ENCODE peak calls at places on chromosome 13, in nine cellular contexts. J is aorta; K is effector memory CD4-positive, alpha-beta T cell; D is endothelial cell of umbilical vein; B is CD8-positive, alpha-beta T cell; Y is cardiac muscle cell; S is heart left ventricle; N is prostate gland; Z is small intestine. E is an unnamed sample.

GRCh38 chr13:108662528-108662927 is 33.1 kb downstream of the MYO16 start:
- DNase-seq in J (no peak), K (no peak), D (no peak), B (no peak), Y (no peak), S (no peak), N (no peak), Z (no peak), E (no peak)

GRCh38 chr13:41144576-41144975 is 12.0 kb upstream of the KBTBD6 start:
- DNase-seq in J (no peak), K (no peak), D (no peak), B (no peak), Y (peak; percentile 27), S (no peak), N (no peak), Z (no peak), E (no peak)

GRCh38 chr13:48994731-48995130 is 19.0 kb downstream of the FNDC3A start:
- DNase-seq in J (no peak), K (no peak), D (no peak), B (no peak), Y (peak; percentile 60), S (no peak), N (no peak), Z (no peak), E (no peak)

GRCh38 chr13:99028890-99029289 is 51.0 kb upstream of the DOCK9 start:
- DNase-seq in J (no peak), K (no peak), D (no peak), B (no peak), Y (no peak), S (no peak), N (no peak), Z (peak; percentile 34), E (no peak)

GRCh38 chr13:85520445-85520844 is 278.8 kb downstream of the SLITRK6 start:
- DNase-seq in J (no peak), K (no peak), D (no peak), B (no peak), Y (peak; percentile 46), S (no peak), N (no peak), Z (no peak), E (no peak)

GRCh38 chr13:21336609-21337008 is 122.5 kb downstream of the ZDHHC20 start:
- DNase-seq in J (no peak), K (no peak), D (no peak), B (no peak), Y (no peak), S (no peak), N (no peak), Z (no peak), E (no peak)

GRCh38 chr13:83085186-83085900 is 796.9 kb downstream of the SLITRK1 start:
- DNase-seq in J (no peak), K (no peak), D (no peak), B (no peak), Y (peak; percentile 54), S (no peak), N (no peak), Z (no peak), E (no peak)

GRCh38 chr13:70732611-70733010 is 624.4 kb upstream of the KLHL1 start:
- DNase-seq in J (no peak), K (no peak), D (no peak), B (no peak), Y (no peak), S (no peak), N (no peak), Z (no peak), E (no peak)

GRCh38 chr13:79003989-79004550 is 345.1 kb upstream of the OBI1 start:
- DNase-seq in J (no peak), K (no peak), D (no peak), B (no peak), Y (no peak), S (no peak), N (no peak), Z (no peak), E (no peak)

GRCh38 chr13:106376411-106377112 is 158.9 kb downstream of the EFNB2 start:
- DNase-seq in J (no peak), K (no peak), D (peak; percentile 95), B (no peak), Y (peak; percentile 91), S (no peak), N (no peak), Z (no peak), E (no peak)

DNA sequence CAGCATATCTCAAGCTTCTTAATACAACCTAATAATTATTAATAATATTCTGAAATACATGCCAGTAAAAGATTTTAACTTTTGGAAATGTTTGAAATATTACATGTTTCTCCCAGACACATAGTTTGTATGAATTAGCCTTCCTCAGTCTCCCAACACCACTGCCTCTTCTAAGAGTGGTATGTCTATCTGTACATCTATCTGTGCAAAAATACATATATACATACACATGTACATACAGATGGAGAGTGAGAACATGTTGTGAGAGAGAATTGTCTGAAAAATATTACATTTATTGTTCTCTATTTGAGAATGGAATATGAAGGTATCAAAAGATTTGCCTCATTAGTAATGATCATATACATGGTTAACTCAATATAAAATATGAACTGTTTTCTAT is 1567.2 kb upstream of the PRR20A start:
- DNase-seq in J (no peak), K (no peak), D (no peak), B (no peak), Y (no peak), S (no peak), N (no peak), Z (no peak), E (no peak)
- H3K4me1 ChIP-seq in J (no peaks in the 10 kb centered on the region), K (no peaks in the 10 kb centered on the region), D (no peaks in the 10 kb centered on the region), B (no peaks in the 10 kb centered on the region), Y (no peaks in the 10 kb centered on the region), S (no peaks in the 10 kb centered on the region), N (no peaks in the 10 kb centered on the region), Z (no peaks in the 10 kb centered on the region), E (no peaks in the 10 kb centered on the region)

GRCh38 chr13:59479629-59480028 is 684.1 kb downstream of the DIAPH3 start:
- DNase-seq in J (no peak), K (no peak), D (no peak), B (no peak), Y (no peak), S (no peak), N (no peak), Z (no peak), E (no peak)
- H3K27ac ChIP-seq in J (no peak overlapping the region), K (no peak overlapping the region), D (no peak overlapping the region), B (no peak overlapping the region), Y (no peak overlapping the region), S (no peak overlapping the region), N (no peak overlapping the region), Z (no peak overlapping the region), E (no peak overlapping the region)

GRCh38 chr13:113458218-113459065 is 5.2 kb upstream of the ADPRHL1 start:
- DNase-seq in J (no peak), K (no peak), D (no peak), B (no peak), Y (peak; percentile 18), S (no peak), N (no peak), Z (no peak), E (peak; percentile 40)

GRCh38 chr13:113457510-113457909 is 4.2 kb upstream of the ADPRHL1 start:
- DNase-seq in J (no peak), K (no peak), D (no peak), B (no peak), Y (no peak), S (no peak), N (no peak), Z (no peak), E (no peak)

GRCh38 chr13:113454936-113455335 is 1.6 kb upstream of the ADPRHL1 start:
- DNase-seq in J (no peak), K (no peak), D (no peak), B (no peak), Y (no peak), S (no peak), N (no peak), Z (no peak), E (no peak)

GRCh38 chr13:113455384-113455783 is 2.1 kb upstream of the ADPRHL1 start:
- DNase-seq in J (no peak), K (no peak), D (no peak), B (no peak), Y (no peak), S (no peak), N (no peak), Z (no peak), E (no peak)

GRCh38 chr13:113456116-113456702 is 2.9 kb upstream of the ADPRHL1 start:
- DNase-seq in J (no peak), K (no peak), D (no peak), B (no peak), Y (no peak), S (no peak), N (no peak), Z (no peak), E (no peak)
- H3K4me1 ChIP-seq in J (no peaks in the 10 kb centered on the region), K (no peaks in the 10 kb centered on the region), D (no peaks in the 10 kb centered on the region), B (no peaks in the 10 kb centered on the region), Y (peaks cover 30% of the 10 kb centered on the region), S (no peaks in the 10 kb centered on the region), N (no peaks in the 10 kb centered on the region), Z (no peaks in the 10 kb centered on the region), E (no peaks in the 10 kb centered on the region)

GRCh38 chr13:23570931-23571330 is 719 bp downstream of the TNFRSF19 start:
- DNase-seq in J (no peak), K (no peak), D (no peak), B (no peak), Y (peak; percentile 43), S (no peak), N (no peak), Z (no peak), E (no peak)

GRCh38 chr13:23574421-23574820 is 4.2 kb downstream of the TNFRSF19 start:
- DNase-seq in J (no peak), K (no peak), D (no peak), B (no peak), Y (no peak), S (no peak), N (no peak), Z (no peak), E (no peak)

GRCh38 chr13:23570099-23570926 is at the start of gene TNFRSF19:
- DNase-seq in J (no peak), K (no peak), D (peak; percentile 8), B (no peak), Y (peak; percentile 84), S (no peak), N (peak; percentile 68), Z (peak; percentile 4), E (no peak)

GRCh38 chr13:23575632-23576031 is 5.4 kb downstream of the TNFRSF19 start:
- DNase-seq in J (no peak), K (no peak), D (no peak), B (no peak), Y (no peak), S (no peak), N (no peak), Z (no peak), E (no peak)

DNA sequence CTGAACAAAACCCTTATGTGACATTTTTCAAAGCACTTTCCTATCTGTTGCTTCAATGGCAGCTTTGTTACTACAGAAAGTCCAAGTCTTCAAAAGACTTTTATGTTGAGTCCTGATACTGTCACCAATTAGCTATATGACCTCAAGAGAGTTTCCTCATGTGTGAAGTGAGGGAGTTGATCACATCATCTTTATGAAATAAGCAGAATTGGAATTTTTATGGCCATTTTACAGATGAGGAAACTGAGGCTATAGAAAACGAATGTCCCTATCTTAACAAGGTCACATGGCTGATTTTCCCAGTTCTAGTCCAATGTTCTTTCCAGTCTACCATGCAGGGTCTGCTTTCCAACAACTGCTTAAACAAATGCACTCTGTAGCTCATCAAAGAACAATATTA is 2.6 kb downstream of the TNFRSF19 start:
- DNase-seq in J (no peak), K (no peak), D (no peak), B (no peak), Y (no peak), S (no peak), N (no peak), Z (no peak), E (no peak)
- H3K27ac ChIP-seq in J (no peak overlapping the region), K (no peak overlapping the region), D (no peak overlapping the region), B (no peak overlapping the region), Y (peak overlapping the region; percentile 91), S (peak overlapping the region; percentile 75), N (no peak overlapping the region), Z (no peak overlapping the region), E (no peak overlapping the region)